ENCODE peak calls at places on chromosomes 11 and 22, in eight cellular contexts. D is endothelial cell; I is activated CD8-positive, alpha-beta memory T cell treated with anti-CD3 and anti-CD28 coated beads for 4 hours; F is activated CD4-positive, CD25-positive, alpha-beta regulatory T cell; H is GM23338; X is activated T-helper 9 cell treated with anti-CD3 and anti-CD28 coated beads, Interleukin-2, amount 50 U/mL, for 16 hours; Q is ELR; A is dorsolateral prefrontal cortex. B is an unnamed sample.

GRCh38 chr11:125756050-125756449 is 10.0 kb downstream of the PATE1 start:
- DNase-seq in A (no peak), I (no peak), D (no peak), X (no peak), F (no peak), H (no peak), Q (no peak), B (no peak)

GRCh38 chr11:70142171-70142875 is 60.8 kb upstream of the FADD start:
- DNase-seq in D (no peak), F (no peak), Q (no peak), I (no peak), H (no peak), A (no peak), X (no peak), B (no peak)

GRCh38 chr22:45930324-45930723 is 46.6 kb downstream of the WNT7B start:
- DNase-seq in X (no peak), Q (no peak), A (no peak), H (no peak), I (no peak), F (no peak), D (no peak), B (no peak)

GRCh38 chr11:131767421-131767820 is 397.0 kb downstream of the NTM start:
- DNase-seq in X (no peak), H (no peak), D (no peak), A (no peak), Q (peak), F (no peak), I (no peak), B (peak)

GRCh38 chr22:35352214-35353111 is 28.4 kb upstream of the HMOX1 start:
- DNase-seq in I (peak), A (peak), Q (peak), D (peak), X (no peak), F (peak), H (peak), B (peak)

GRCh38 chr11:111335596-111335995 is 37.2 kb downstream of the POU2AF3 start:
- DNase-seq in H (no peak), D (no peak), A (no peak), X (no peak), F (no peak), I (no peak), Q (no peak), B (peak)

GRCh38 chr11:121210445-121210970 is 82.1 kb upstream of the SC5D start:
- DNase-seq in Q (no peak), H (no peak), X (no peak), F (no peak), D (no peak), A (no peak), I (no peak), B (no peak)

GRCh38 chr11:58647141-58647699 is 24.8 kb downstream of the CNTF start:
- DNase-seq in I (no peak), Q (no peak), D (no peak), F (no peak), H (no peak), X (no peak), A (no peak), B (no peak)

GRCh38 chr11:60389279-60389910 is 6.9 kb upstream of the MS4A14 start:
- DNase-seq in X (no peak), H (no peak), F (no peak), I (no peak), D (no peak), Q (no peak), A (no peak), B (no peak)